ENCODE peak calls at places on chromosomes 5 and 9, in seven cellular contexts. One of them, this sample, is unnamed.
A peak's percentile ranks its signal among the peaks of the same experiment; 100 is the strongest.

GRCh38 chr5:135179308-135179980 is 145.4 kb upstream of the PITX1 start:
- DNase-seq in ovary: no peak
- DNase-seq in esophagus squamous epithelium: no peak
- DNase-seq in psoas muscle: no peak
- DNase-seq in K562: no peak
- DNase-seq in CD4-positive, alpha-beta memory T cell: no peak
- DNase-seq in PC-3: no peak
- DNase-seq in this sample: peak; percentile 79

GRCh38 chr5:67066815-67067214 is 129.8 kb downstream of the CD180 start:
- DNase-seq in CD4-positive, alpha-beta memory T cell: no peak
- DNase-seq in PC-3: no peak
- DNase-seq in K562: no peak
- DNase-seq in ovary: no peak
- DNase-seq in esophagus squamous epithelium: no peak
- DNase-seq in psoas muscle: no peak
- DNase-seq in this sample: no peak

GRCh38 chr9:111621895-111622480 is 9.1 kb upstream of the DNAJC25 start:
- DNase-seq in K562: peak; percentile 30
- DNase-seq in ovary: no peak
- DNase-seq in esophagus squamous epithelium: no peak
- DNase-seq in PC-3: peak; percentile 52
- DNase-seq in CD4-positive, alpha-beta memory T cell: no peak
- DNase-seq in psoas muscle: no peak
- DNase-seq in this sample: peak; percentile 69

GRCh38 chr9:91727316-91727861 is 222.6 kb downstream of the ROR2 start:
- DNase-seq in PC-3: peak; percentile 61
- DNase-seq in K562: peak; percentile 74
- DNase-seq in psoas muscle: no peak
- DNase-seq in esophagus squamous epithelium: no peak
- DNase-seq in ovary: no peak
- DNase-seq in CD4-positive, alpha-beta memory T cell: no peak
- DNase-seq in this sample: peak; percentile 90

GRCh38 chr5:136012041-136012804 is 16.6 kb upstream of the TGFBI start:
- DNase-seq in PC-3: peak; percentile 53
- DNase-seq in psoas muscle: no peak
- DNase-seq in K562: no peak
- DNase-seq in ovary: no peak
- DNase-seq in CD4-positive, alpha-beta memory T cell: no peak
- DNase-seq in esophagus squamous epithelium: no peak
- DNase-seq in this sample: no peak

GRCh38 chr5:34899066-34899465 is 16.2 kb downstream of the RAD1 start:
- DNase-seq in ovary: no peak
- DNase-seq in CD4-positive, alpha-beta memory T cell: no peak
- DNase-seq in K562: no peak
- DNase-seq in PC-3: peak; percentile 46
- DNase-seq in esophagus squamous epithelium: no peak
- DNase-seq in psoas muscle: no peak
- DNase-seq in this sample: no peak

GRCh38 chr5:6159864-6160199 is 218.5 kb downstream of the MED10 start:
- DNase-seq in CD4-positive, alpha-beta memory T cell: no peak
- DNase-seq in PC-3: no peak
- DNase-seq in ovary: no peak
- DNase-seq in psoas muscle: no peak
- DNase-seq in K562: no peak
- DNase-seq in esophagus squamous epithelium: no peak
- DNase-seq in this sample: no peak

GRCh38 chr5:56525117-56525516 is 290.2 kb upstream of the MAP3K1 start:
- DNase-seq in psoas muscle: no peak
- DNase-seq in PC-3: peak; percentile 87
- DNase-seq in ovary: no peak
- DNase-seq in CD4-positive, alpha-beta memory T cell: no peak
- DNase-seq in K562: no peak
- DNase-seq in esophagus squamous epithelium: no peak
- DNase-seq in this sample: no peak

GRCh38 chr9:36834736-36835135 is 199.3 kb downstream of the PAX5 start:
- DNase-seq in K562: no peak
- DNase-seq in CD4-positive, alpha-beta memory T cell: no peak
- DNase-seq in esophagus squamous epithelium: no peak
- DNase-seq in psoas muscle: no peak
- DNase-seq in PC-3: no peak
- DNase-seq in ovary: no peak
- DNase-seq in this sample: no peak

GRCh38 chr5:80319702-80320101 is at the start of gene SPZ1:
- DNase-seq in ovary: no peak
- DNase-seq in CD4-positive, alpha-beta memory T cell: no peak
- DNase-seq in PC-3: no peak
- DNase-seq in psoas muscle: no peak
- DNase-seq in K562: no peak
- DNase-seq in esophagus squamous epithelium: no peak
- DNase-seq in this sample: no peak

GRCh38 chr9:115157245-115157674 is 39.3 kb upstream of the TNC start:
- DNase-seq in esophagus squamous epithelium: no peak
- DNase-seq in PC-3: peak; percentile 77
- DNase-seq in K562: no peak
- DNase-seq in psoas muscle: no peak
- DNase-seq in CD4-positive, alpha-beta memory T cell: no peak
- DNase-seq in ovary: no peak
- DNase-seq in this sample: no peak

GRCh38 chr9:87107072-87107471 is 159.8 kb upstream of the GAS1 start:
- DNase-seq in esophagus squamous epithelium: no peak
- DNase-seq in CD4-positive, alpha-beta memory T cell: no peak
- DNase-seq in PC-3: peak; percentile 26
- DNase-seq in psoas muscle: no peak
- DNase-seq in K562: no peak
- DNase-seq in ovary: no peak
- DNase-seq in this sample: peak; percentile 33

GRCh38 chr9:127968717-127969383 is 11.9 kb downstream of the EEIG1 start:
- DNase-seq in ovary: peak; percentile 68
- DNase-seq in K562: no peak
- DNase-seq in CD4-positive, alpha-beta memory T cell: no peak
- DNase-seq in esophagus squamous epithelium: no peak
- DNase-seq in PC-3: peak; percentile 36
- DNase-seq in psoas muscle: peak; percentile 62
- DNase-seq in this sample: no peak

GRCh38 chr9:81588148-81588874 is 101.0 kb downstream of the TLE1 start:
- DNase-seq in ovary: no peak
- DNase-seq in K562: no peak
- DNase-seq in CD4-positive, alpha-beta memory T cell: no peak
- DNase-seq in esophagus squamous epithelium: no peak
- DNase-seq in psoas muscle: no peak
- DNase-seq in PC-3: peak; percentile 82
- DNase-seq in this sample: no peak

GRCh38 chr5:110851357-110851756 is 112.5 kb downstream of the SLC25A46 start:
- DNase-seq in psoas muscle: no peak
- DNase-seq in esophagus squamous epithelium: no peak
- DNase-seq in ovary: no peak
- DNase-seq in PC-3: peak; percentile 63
- DNase-seq in K562: no peak
- DNase-seq in CD4-positive, alpha-beta memory T cell: no peak
- DNase-seq in this sample: no peak

GRCh38 chr9:6384732-6385131 is 28.3 kb upstream of the UHRF2 start:
- DNase-seq in psoas muscle: no peak
- DNase-seq in ovary: no peak
- DNase-seq in K562: no peak
- DNase-seq in CD4-positive, alpha-beta memory T cell: no peak
- DNase-seq in PC-3: no peak
- DNase-seq in esophagus squamous epithelium: no peak
- DNase-seq in this sample: no peak

GRCh38 chr9:5509573-5509972 is 758 bp upstream of the PDCD1LG2 start:
- DNase-seq in ovary: no peak
- DNase-seq in PC-3: peak; percentile 91
- DNase-seq in psoas muscle: no peak
- DNase-seq in esophagus squamous epithelium: no peak
- DNase-seq in K562: no peak
- DNase-seq in CD4-positive, alpha-beta memory T cell: no peak
- DNase-seq in this sample: no peak

GRCh38 chr5:106195679-106196078 is 1475.1 kb downstream of the EFNA5 start:
- DNase-seq in K562: no peak
- DNase-seq in psoas muscle: no peak
- DNase-seq in CD4-positive, alpha-beta memory T cell: no peak
- DNase-seq in PC-3: no peak
- DNase-seq in ovary: no peak
- DNase-seq in esophagus squamous epithelium: no peak
- DNase-seq in this sample: no peak

GRCh38 chr5:59330680-59331079 is 562.8 kb downstream of the PDE4D start:
- DNase-seq in ovary: no peak
- DNase-seq in esophagus squamous epithelium: no peak
- DNase-seq in K562: no peak
- DNase-seq in PC-3: no peak
- DNase-seq in psoas muscle: no peak
- DNase-seq in CD4-positive, alpha-beta memory T cell: no peak
- DNase-seq in this sample: no peak

GRCh38 chr5:151183451-151184245 is 26.1 kb upstream of the ANXA6 start:
- DNase-seq in K562: no peak
- DNase-seq in psoas muscle: no peak
- DNase-seq in PC-3: peak; percentile 69
- DNase-seq in esophagus squamous epithelium: no peak
- DNase-seq in ovary: no peak
- DNase-seq in CD4-positive, alpha-beta memory T cell: no peak
- DNase-seq in this sample: no peak

GRCh38 chr9:134026981-134027380 is 1.7 kb downstream of the BRD3OS start:
- DNase-seq in K562: no peak
- DNase-seq in CD4-positive, alpha-beta memory T cell: no peak
- DNase-seq in esophagus squamous epithelium: no peak
- DNase-seq in psoas muscle: no peak
- DNase-seq in PC-3: no peak
- DNase-seq in ovary: peak; percentile 28
- DNase-seq in this sample: no peak

GRCh38 chr9:7001571-7001970 is 243.8 kb downstream of the KDM4C start:
- DNase-seq in PC-3: no peak
- DNase-seq in psoas muscle: no peak
- DNase-seq in K562: no peak
- DNase-seq in esophagus squamous epithelium: no peak
- DNase-seq in CD4-positive, alpha-beta memory T cell: no peak
- DNase-seq in ovary: no peak
- DNase-seq in this sample: no peak

GRCh38 chr5:154258531-154259217 is 68.1 kb downstream of the GALNT10 start:
- DNase-seq in psoas muscle: no peak
- DNase-seq in esophagus squamous epithelium: no peak
- DNase-seq in K562: no peak
- DNase-seq in CD4-positive, alpha-beta memory T cell: no peak
- DNase-seq in ovary: no peak
- DNase-seq in PC-3: no peak
- DNase-seq in this sample: no peak

DNA sequence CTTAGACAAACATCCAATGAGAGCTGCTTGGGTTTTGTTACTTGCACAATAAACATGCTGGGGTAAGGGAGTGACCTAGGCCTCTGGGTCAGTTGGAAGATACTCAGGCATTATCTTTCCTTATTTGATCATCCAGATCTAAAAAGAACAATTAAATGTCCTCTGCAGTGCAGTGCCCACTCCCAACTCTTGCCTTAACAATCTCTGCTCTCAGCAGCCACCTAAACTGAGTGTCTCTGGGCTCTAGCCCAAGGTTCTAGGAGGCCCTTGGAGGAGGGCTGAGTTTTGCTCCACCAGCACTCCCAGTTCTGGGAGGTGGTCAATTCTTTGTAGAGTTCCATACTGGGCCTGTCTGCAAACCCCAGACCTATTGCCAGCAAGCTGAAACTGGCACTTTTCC is 1.8 kb downstream of the MCIDAS start:
- DNase-seq in PC-3: no peak
- DNase-seq in psoas muscle: no peak
- DNase-seq in ovary: no peak
- DNase-seq in esophagus squamous epithelium: no peak
- DNase-seq in K562: no peak
- DNase-seq in CD4-positive, alpha-beta memory T cell: no peak
- DNase-seq in this sample: no peak
- H3K27me3 ChIP-seq in PC-3: no peaks in the 10 kb centered on the region
- H3K27me3 ChIP-seq in psoas muscle: peaks cover 100% of the 10 kb centered on the region
- H3K27me3 ChIP-seq in ovary: peaks cover 2% of the 10 kb centered on the region
- H3K27me3 ChIP-seq in esophagus squamous epithelium: peaks cover 38% of the 10 kb centered on the region
- H3K27me3 ChIP-seq in K562: peaks cover 12% of the 10 kb centered on the region
- H3K27me3 ChIP-seq in CD4-positive, alpha-beta memory T cell: peaks cover 84% of the 10 kb centered on the region
- H3K27me3 ChIP-seq in this sample: peaks cover 99% of the 10 kb centered on the region

GRCh38 chr5:36066540-36067210 is at the start of gene UGT3A2:
- DNase-seq in K562: no peak
- DNase-seq in psoas muscle: no peak
- DNase-seq in PC-3: no peak
- DNase-seq in CD4-positive, alpha-beta memory T cell: no peak
- DNase-seq in esophagus squamous epithelium: no peak
- DNase-seq in ovary: no peak
- DNase-seq in this sample: peak; percentile 81
- H3K4me3 ChIP-seq in K562: no peak within 1 kb of the TSS
- H3K4me3 ChIP-seq in psoas muscle: peak within 1 kb of the TSS; percentile 47
- H3K4me3 ChIP-seq in PC-3: no peak within 1 kb of the TSS
- H3K4me3 ChIP-seq in CD4-positive, alpha-beta memory T cell: no peak within 1 kb of the TSS
- H3K4me3 ChIP-seq in esophagus squamous epithelium: no peak within 1 kb of the TSS
- H3K4me3 ChIP-seq in ovary: no peak within 1 kb of the TSS
- H3K4me3 ChIP-seq in this sample: peak within 1 kb of the TSS; percentile 66

DNA sequence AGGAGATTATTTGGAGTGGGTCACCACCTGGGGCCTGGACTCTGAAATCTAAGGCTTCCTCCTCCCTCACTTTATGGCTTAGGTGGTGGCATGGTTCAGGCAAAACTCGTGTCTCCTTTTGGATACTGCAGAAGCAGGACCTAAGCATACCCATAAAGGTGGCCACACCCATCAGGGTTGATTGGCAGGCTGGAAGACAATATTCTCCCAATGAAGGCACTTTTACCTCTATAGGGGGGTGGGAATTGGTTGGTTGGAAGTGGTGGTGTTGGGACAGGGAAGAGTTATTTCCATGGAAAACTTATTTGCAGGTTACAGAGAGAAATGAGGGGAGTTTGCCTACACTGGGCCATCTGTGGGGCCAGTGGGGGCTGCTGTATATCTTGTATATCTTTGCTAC is 39.7 kb downstream of the CNOT6 start:
- DNase-seq in psoas muscle: no peak
- DNase-seq in esophagus squamous epithelium: no peak
- DNase-seq in PC-3: no peak
- DNase-seq in K562: no peak
- DNase-seq in ovary: no peak
- DNase-seq in CD4-positive, alpha-beta memory T cell: no peak
- DNase-seq in this sample: no peak
- H3K36me3 ChIP-seq in psoas muscle: peaks cover 2% of the 10 kb centered on the region
- H3K36me3 ChIP-seq in esophagus squamous epithelium: peaks cover 65% of the 10 kb centered on the region
- H3K36me3 ChIP-seq in PC-3: peaks cover 5% of the 10 kb centered on the region
- H3K36me3 ChIP-seq in K562: peaks cover 50% of the 10 kb centered on the region
- H3K36me3 ChIP-seq in ovary: no peaks in the 10 kb centered on the region
- H3K36me3 ChIP-seq in CD4-positive, alpha-beta memory T cell: peaks cover 10% of the 10 kb centered on the region
- H3K36me3 ChIP-seq in this sample: peaks cover 15% of the 10 kb centered on the region

DNA sequence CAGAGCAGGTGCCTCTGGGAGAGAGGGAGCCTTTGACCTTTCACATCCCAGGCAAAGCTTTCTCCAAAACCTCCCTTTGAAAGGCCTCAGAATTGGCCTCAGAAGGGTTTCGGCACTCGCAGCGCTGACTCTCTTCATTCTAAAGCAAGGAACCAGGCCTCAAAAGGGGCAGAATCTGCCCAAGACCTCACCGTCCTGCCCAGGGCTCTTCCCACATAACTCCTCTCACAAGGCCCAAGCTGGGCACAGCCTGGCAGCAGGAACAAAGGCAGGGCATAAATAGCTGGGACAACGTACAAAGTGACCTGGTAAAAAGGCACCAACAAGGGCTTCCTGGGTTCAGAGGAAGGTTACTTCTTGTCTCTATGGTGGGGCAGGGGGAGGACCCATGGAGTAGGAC is 166.3 kb upstream of the FSTL4 start:
- DNase-seq in ovary: no peak
- DNase-seq in PC-3: no peak
- DNase-seq in K562: no peak
- DNase-seq in esophagus squamous epithelium: no peak
- DNase-seq in psoas muscle: no peak
- DNase-seq in CD4-positive, alpha-beta memory T cell: no peak
- DNase-seq in this sample: no peak
- H3K27me3 ChIP-seq in ovary: no peaks in the 10 kb centered on the region
- H3K27me3 ChIP-seq in PC-3: no peaks in the 10 kb centered on the region
- H3K27me3 ChIP-seq in K562: peaks cover 40% of the 10 kb centered on the region
- H3K27me3 ChIP-seq in esophagus squamous epithelium: no peaks in the 10 kb centered on the region
- H3K27me3 ChIP-seq in psoas muscle: no peaks in the 10 kb centered on the region
- H3K27me3 ChIP-seq in CD4-positive, alpha-beta memory T cell: no peaks in the 10 kb centered on the region
- H3K27me3 ChIP-seq in this sample: no peaks in the 10 kb centered on the region

This sample was measured in H7.